ENCODE peak calls at places on chromosomes 12 and 14, in seven cellular contexts. One of them, this sample, is unnamed.

GRCh38 chr12:32048791-32049190 is 57.9 kb upstream of the BICD1 start:
- DNase-seq in IMR-90: no peak
- DNase-seq in GM10248: no peak
- DNase-seq in colonic mucosa: no peak
- DNase-seq in nephron progenitor cell: no peak
- DNase-seq in tibial artery: no peak
- DNase-seq in Peyer's patch: no peak
- DNase-seq in this sample: no peak

GRCh38 chr14:67131691-67132090 is 57.5 kb upstream of the GARIN2 start:
- DNase-seq in IMR-90: no peak
- DNase-seq in GM10248: no peak
- DNase-seq in colonic mucosa: no peak
- DNase-seq in nephron progenitor cell: no peak
- DNase-seq in tibial artery: no peak
- DNase-seq in Peyer's patch: no peak
- DNase-seq in this sample: no peak

GRCh38 chr14:73168691-73169090 is 32.4 kb downstream of the PSEN1 start:
- DNase-seq in IMR-90: no peak
- DNase-seq in GM10248: no peak
- DNase-seq in colonic mucosa: no peak
- DNase-seq in nephron progenitor cell: no peak
- DNase-seq in tibial artery: no peak
- DNase-seq in Peyer's patch: no peak
- DNase-seq in this sample: no peak

GRCh38 chr12:7060353-7060954 is at the start of gene C1S:
- DNase-seq in IMR-90: peak
- DNase-seq in GM10248: no peak
- DNase-seq in colonic mucosa: peak
- DNase-seq in nephron progenitor cell: peak
- DNase-seq in tibial artery: peak
- DNase-seq in Peyer's patch: peak
- DNase-seq in this sample: no peak

GRCh38 chr14:99755629-99756603 is 37.3 kb upstream of the EML1 start:
- DNase-seq in IMR-90: peak
- DNase-seq in GM10248: no peak
- DNase-seq in colonic mucosa: peak
- DNase-seq in nephron progenitor cell: no peak
- DNase-seq in tibial artery: peak
- DNase-seq in Peyer's patch: peak
- DNase-seq in this sample: no peak

GRCh38 chr12:115305867-115306266 is 621.9 kb upstream of the TBX3 start:
- DNase-seq in IMR-90: no peak
- DNase-seq in GM10248: no peak
- DNase-seq in colonic mucosa: no peak
- DNase-seq in nephron progenitor cell: no peak
- DNase-seq in tibial artery: no peak
- DNase-seq in Peyer's patch: no peak
- DNase-seq in this sample: no peak

GRCh38 chr14:80946797-80947196 is 5.3 kb upstream of the CEP128 start:
- DNase-seq in IMR-90: no peak
- DNase-seq in GM10248: no peak
- DNase-seq in colonic mucosa: no peak
- DNase-seq in nephron progenitor cell: no peak
- DNase-seq in tibial artery: no peak
- DNase-seq in Peyer's patch: no peak
- DNase-seq in this sample: no peak

GRCh38 chr14:39267592-39268112 is 33.9 kb downstream of the MIA2 start:
- DNase-seq in IMR-90: no peak
- DNase-seq in GM10248: no peak
- DNase-seq in colonic mucosa: no peak
- DNase-seq in nephron progenitor cell: no peak
- DNase-seq in tibial artery: no peak
- DNase-seq in Peyer's patch: no peak
- DNase-seq in this sample: no peak

GRCh38 chr14:38735006-38735405 is 368.0 kb downstream of the SEC23A start:
- DNase-seq in IMR-90: no peak
- DNase-seq in GM10248: no peak
- DNase-seq in colonic mucosa: no peak
- DNase-seq in nephron progenitor cell: no peak
- DNase-seq in tibial artery: no peak
- DNase-seq in Peyer's patch: no peak
- DNase-seq in this sample: no peak

GRCh38 chr14:76546426-76547221 is 170.7 kb downstream of the ESRRB start:
- DNase-seq in IMR-90: no peak
- DNase-seq in GM10248: peak
- DNase-seq in colonic mucosa: no peak
- DNase-seq in nephron progenitor cell: peak
- DNase-seq in tibial artery: no peak
- DNase-seq in Peyer's patch: no peak
- DNase-seq in this sample: no peak

GRCh38 chr12:57016348-57016747 is at the start of gene TAC3:
- DNase-seq in IMR-90: no peak
- DNase-seq in GM10248: no peak
- DNase-seq in colonic mucosa: no peak
- DNase-seq in nephron progenitor cell: peak
- DNase-seq in tibial artery: no peak
- DNase-seq in Peyer's patch: no peak
- DNase-seq in this sample: no peak

GRCh38 chr12:57011438-57012424 is 4.6 kb downstream of the TAC3 start:
- DNase-seq in IMR-90: no peak
- DNase-seq in GM10248: peak
- DNase-seq in colonic mucosa: no peak
- DNase-seq in nephron progenitor cell: no peak
- DNase-seq in tibial artery: no peak
- DNase-seq in Peyer's patch: peak
- DNase-seq in this sample: no peak

GRCh38 chr12:57009949-57010626 is 3.7 kb upstream of the ZBTB39 start:
- DNase-seq in IMR-90: no peak
- DNase-seq in GM10248: no peak
- DNase-seq in colonic mucosa: no peak
- DNase-seq in nephron progenitor cell: no peak
- DNase-seq in tibial artery: no peak
- DNase-seq in Peyer's patch: no peak
- DNase-seq in this sample: no peak

GRCh38 chr12:57010627-57011224 is 4.4 kb upstream of the ZBTB39 start:
- DNase-seq in IMR-90: no peak
- DNase-seq in GM10248: no peak
- DNase-seq in colonic mucosa: no peak
- DNase-seq in nephron progenitor cell: no peak
- DNase-seq in tibial artery: no peak
- DNase-seq in Peyer's patch: no peak
- DNase-seq in this sample: no peak

GRCh38 chr12:57012600-57013465 is 3.5 kb downstream of the TAC3 start:
- DNase-seq in IMR-90: no peak
- DNase-seq in GM10248: peak
- DNase-seq in colonic mucosa: no peak
- DNase-seq in nephron progenitor cell: no peak
- DNase-seq in tibial artery: no peak
- DNase-seq in Peyer's patch: peak
- DNase-seq in this sample: peak
- TF ChIP-seq CTCF in IMR-90: no peak
- TF ChIP-seq CTCF in GM10248: no peak
- TF ChIP-seq CTCF in colonic mucosa: no peak
- TF ChIP-seq CTCF in nephron progenitor cell: no peak
- TF ChIP-seq CTCF in tibial artery: no peak
- TF ChIP-seq CTCF in Peyer's patch: no peak
- TF ChIP-seq CTCF in this sample: peak

DNA sequence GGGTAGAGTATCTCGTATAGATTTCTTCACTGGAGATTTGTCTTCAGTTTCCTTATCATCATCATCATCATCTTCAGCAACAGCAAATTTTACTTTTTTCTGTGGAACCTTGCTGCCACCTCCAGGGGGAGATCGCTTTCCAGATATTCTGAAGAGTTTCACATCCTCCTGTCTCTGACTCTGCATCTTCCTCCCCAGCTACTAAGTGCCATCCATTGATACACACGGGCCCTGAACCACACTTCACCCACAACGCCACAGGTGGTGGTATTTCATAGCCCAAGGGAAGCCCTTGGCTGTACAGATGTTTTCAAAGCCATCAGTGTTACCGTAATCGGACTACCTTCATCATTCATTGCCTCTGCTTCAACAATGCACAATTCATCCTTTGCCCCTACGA is 82.2 kb downstream of the PPP2R5C start:
- DNase-seq in IMR-90: no peak
- DNase-seq in GM10248: peak
- DNase-seq in colonic mucosa: no peak
- DNase-seq in nephron progenitor cell: no peak
- DNase-seq in tibial artery: no peak
- DNase-seq in Peyer's patch: peak
- DNase-seq in this sample: peak
- TF ChIP-seq CTCF in IMR-90: peak
- TF ChIP-seq CTCF in GM10248: peak
- TF ChIP-seq CTCF in colonic mucosa: no peak
- TF ChIP-seq CTCF in nephron progenitor cell: no peak
- TF ChIP-seq CTCF in tibial artery: no peak
- TF ChIP-seq CTCF in Peyer's patch: peak
- TF ChIP-seq CTCF in this sample: peak

GRCh38 chr14:22861651-22862050 is 9.9 kb upstream of the LRP10 start:
- DNase-seq in IMR-90: no peak
- DNase-seq in GM10248: no peak
- DNase-seq in colonic mucosa: no peak
- DNase-seq in nephron progenitor cell: no peak
- DNase-seq in tibial artery: no peak
- DNase-seq in Peyer's patch: no peak
- DNase-seq in this sample: no peak

GRCh38 chr14:22864979-22865378 is 6.6 kb upstream of the LRP10 start:
- DNase-seq in IMR-90: no peak
- DNase-seq in GM10248: no peak
- DNase-seq in colonic mucosa: no peak
- DNase-seq in nephron progenitor cell: no peak
- DNase-seq in tibial artery: no peak
- DNase-seq in Peyer's patch: no peak
- DNase-seq in this sample: no peak

GRCh38 chr14:22866874-22867273 is 4.7 kb upstream of the LRP10 start:
- DNase-seq in IMR-90: no peak
- DNase-seq in GM10248: no peak
- DNase-seq in colonic mucosa: no peak
- DNase-seq in nephron progenitor cell: no peak
- DNase-seq in tibial artery: no peak
- DNase-seq in Peyer's patch: no peak
- DNase-seq in this sample: no peak

GRCh38 chr14:22870811-22871199 is 735 bp upstream of the LRP10 start:
- DNase-seq in IMR-90: no peak
- DNase-seq in GM10248: no peak
- DNase-seq in colonic mucosa: no peak
- DNase-seq in nephron progenitor cell: no peak
- DNase-seq in tibial artery: no peak
- DNase-seq in Peyer's patch: no peak
- DNase-seq in this sample: no peak

GRCh38 chr14:22865424-22866215 is 5.9 kb upstream of the LRP10 start:
- DNase-seq in IMR-90: no peak
- DNase-seq in GM10248: no peak
- DNase-seq in colonic mucosa: peak
- DNase-seq in nephron progenitor cell: no peak
- DNase-seq in tibial artery: no peak
- DNase-seq in Peyer's patch: no peak
- DNase-seq in this sample: no peak
- TF ChIP-seq CTCF in IMR-90: no peak
- TF ChIP-seq CTCF in GM10248: no peak
- TF ChIP-seq CTCF in colonic mucosa: no peak
- TF ChIP-seq CTCF in nephron progenitor cell: no peak
- TF ChIP-seq CTCF in tibial artery: no peak
- TF ChIP-seq CTCF in Peyer's patch: no peak
- TF ChIP-seq CTCF in this sample: peak

DNA sequence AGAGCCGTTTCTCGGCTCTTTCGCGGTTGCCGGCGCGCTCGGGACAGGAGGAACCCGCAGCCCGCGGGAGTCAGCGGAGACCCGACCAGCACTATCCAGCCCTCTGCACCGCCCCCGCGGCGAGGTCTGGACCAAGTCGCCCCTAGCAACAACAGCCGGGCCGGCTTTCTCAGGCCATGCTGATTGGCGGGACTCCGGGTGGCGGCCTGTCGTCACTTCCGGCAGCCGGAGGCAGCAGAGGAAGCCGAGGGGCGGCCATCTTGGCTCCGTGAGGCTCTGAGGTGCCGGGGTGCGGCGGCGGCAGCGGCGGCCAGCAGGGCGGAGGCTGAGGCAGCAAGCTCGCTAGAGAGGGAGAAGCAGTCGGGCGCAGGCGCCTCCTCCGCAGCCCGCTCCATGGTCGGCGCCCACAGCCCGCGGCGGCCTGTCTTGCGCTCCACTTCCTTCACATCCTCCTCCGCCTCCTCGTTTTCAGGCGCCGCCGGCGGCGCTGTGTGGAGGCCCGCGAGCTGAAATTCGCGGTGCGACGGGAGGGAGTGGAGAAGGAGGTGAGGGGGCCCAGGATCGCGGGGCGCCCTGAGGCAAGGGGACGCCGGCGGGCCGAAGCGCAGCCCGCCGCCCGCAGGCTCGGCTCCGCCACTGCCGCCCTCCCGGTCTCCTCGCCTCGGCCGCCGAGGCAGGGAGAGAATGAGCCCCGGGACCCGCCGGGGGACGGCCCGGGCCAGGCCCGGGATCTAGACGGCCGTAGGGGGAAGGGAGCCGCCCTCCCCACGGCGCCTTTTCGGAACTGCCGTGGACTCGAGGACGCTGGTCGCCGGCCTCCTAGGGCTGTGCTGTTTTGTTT is at the start of gene MARK3:
- DNase-seq in IMR-90: peak
- DNase-seq in GM10248: peak
- DNase-seq in colonic mucosa: peak
- DNase-seq in nephron progenitor cell: peak
- DNase-seq in tibial artery: peak
- DNase-seq in Peyer's patch: peak
- DNase-seq in this sample: peak
- TF ChIP-seq CTCF in IMR-90: peak
- TF ChIP-seq CTCF in GM10248: no peak
- TF ChIP-seq CTCF in colonic mucosa: no peak
- TF ChIP-seq CTCF in nephron progenitor cell: no peak
- TF ChIP-seq CTCF in tibial artery: peak
- TF ChIP-seq CTCF in Peyer's patch: no peak
- TF ChIP-seq CTCF in this sample: peak

DNA sequence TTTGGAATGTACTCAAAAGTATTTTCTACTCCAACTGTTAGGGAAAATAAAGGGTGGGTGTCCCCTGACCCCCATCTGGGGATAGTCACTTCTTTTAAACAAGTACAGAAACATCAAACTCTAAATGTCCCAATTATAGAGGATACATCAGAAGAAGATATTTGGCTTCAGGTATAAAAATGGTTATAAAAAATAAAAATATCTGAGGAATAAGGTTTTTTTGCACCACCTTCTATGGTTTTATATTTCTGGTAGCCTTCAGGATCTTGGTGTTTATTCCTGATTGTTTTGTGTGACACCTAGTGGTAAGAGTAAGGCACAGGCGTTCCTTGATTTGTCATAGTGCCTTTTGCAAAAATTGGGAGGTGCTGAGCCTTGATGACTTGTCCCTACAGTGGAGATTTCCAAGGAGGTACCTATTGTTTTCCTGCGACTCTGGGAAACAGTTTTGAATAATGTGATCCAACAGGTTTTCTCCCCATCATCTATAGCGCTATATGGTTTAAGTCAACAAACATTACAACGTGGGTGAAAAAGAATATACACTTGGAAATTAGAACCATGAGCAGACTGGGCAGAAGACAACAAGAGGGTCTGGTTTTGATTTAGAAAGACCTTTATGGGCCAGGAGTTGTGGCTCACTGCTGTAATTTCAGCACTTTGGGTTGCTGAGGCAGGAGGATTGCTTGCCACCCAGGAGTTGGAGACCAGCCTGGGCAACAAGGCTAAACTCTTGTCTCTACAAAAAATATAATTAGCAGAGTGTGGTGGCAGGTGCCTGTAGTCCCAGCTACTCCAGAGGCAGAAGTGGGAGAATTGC is 2.5 kb upstream of the NFKBIA start:
- DNase-seq in IMR-90: peak
- DNase-seq in GM10248: no peak
- DNase-seq in colonic mucosa: no peak
- DNase-seq in nephron progenitor cell: no peak
- DNase-seq in tibial artery: no peak
- DNase-seq in Peyer's patch: peak
- DNase-seq in this sample: no peak
- TF ChIP-seq CTCF in IMR-90: peak
- TF ChIP-seq CTCF in GM10248: peak
- TF ChIP-seq CTCF in colonic mucosa: peak
- TF ChIP-seq CTCF in nephron progenitor cell: peak
- TF ChIP-seq CTCF in tibial artery: peak
- TF ChIP-seq CTCF in Peyer's patch: peak
- TF ChIP-seq CTCF in this sample: peak